ENCODE peak calls at places on chromosomes 6 and 20, in seven cellular contexts. F is HFFc6; W is IMR-90; C is HS-5; K is non-pigmented ciliary epithelial cell; D is GM03348; J is stimulated activated CD4-positive, alpha-beta T cell treated with anti-CD3 and anti-CD28 coated beads, Interleukin-4, amount 100 ng/mL, for 24 hours. H is an unnamed sample.

GRCh38 chr6:129356129-129356528 is 353.8 kb downstream of the ARHGAP18 start:
- DNase-seq in K (no peak), C (no peak), W (no peak), F (no peak), J (no peak), D (no peak), H (no peak)

GRCh38 chr6:52352239-52353008 is 9.5 kb upstream of the PAQR8 start:
- DNase-seq in J (no peak), K (peak; percentile 87), C (peak; percentile 98), F (peak; percentile 98), W (peak; percentile 98), D (peak; percentile 82), H (no peak)

GRCh38 chr20:10255846-10256245 is 37.2 kb downstream of the SNAP25 start:
- DNase-seq in W (no peak), J (no peak), C (no peak), D (no peak), F (no peak), K (no peak), H (no peak)

GRCh38 chr6:28142446-28142845 is 763 bp downstream of the ZKSCAN8 start:
- DNase-seq in F (no peak), W (peak; percentile 25), C (no peak), J (no peak), K (no peak), D (peak; percentile 40), H (no peak)

GRCh38 chr6:87630746-87631145 is 40.8 kb downstream of the ORC3 start:
- DNase-seq in J (no peak), D (no peak), F (no peak), W (no peak), K (no peak), C (no peak), H (no peak)

GRCh38 chr6:42007753-42008528 is 42.4 kb upstream of the TAF8 start:
- DNase-seq in W (no peak), J (peak; percentile 37), D (no peak), F (no peak), K (no peak), C (no peak), H (no peak)

GRCh38 chr6:31664790-31665500 is at the start of gene GPANK1:
- DNase-seq in D (peak; percentile 78), J (peak; percentile 92), F (peak; percentile 95), W (peak; percentile 94), C (peak; percentile 85), K (peak; percentile 79), H (peak; percentile 81)

GRCh38 chr20:54184920-54185626 is 11.3 kb upstream of the CYP24A1 start:
- DNase-seq in W (no peak), J (no peak), K (no peak), D (no peak), C (no peak), F (no peak), H (no peak)

GRCh38 chr6:89402776-89403175 is 9.3 kb downstream of the RRAGD start:
- DNase-seq in W (no peak), F (no peak), J (no peak), C (no peak), K (no peak), D (no peak), H (no peak)

GRCh38 chr6:26183581-26184408 is 96.6 kb downstream of the HFE start:
- DNase-seq in K (no peak), D (peak; percentile 78), W (peak; percentile 92), F (peak; percentile 43), J (peak; percentile 58), C (no peak), H (peak; percentile 84)

GRCh38 chr6:6863957-6864639 is 243.7 kb upstream of the RREB1 start:
- DNase-seq in F (no peak), C (no peak), K (no peak), W (no peak), J (no peak), D (no peak), H (no peak)

GRCh38 chr20:53718142-53718481 is 124.5 kb upstream of the ZNF217 start:
- DNase-seq in W (no peak), F (no peak), J (no peak), C (no peak), K (no peak), D (no peak), H (no peak)

GRCh38 chr6:18166314-18167007 is 11.2 kb downstream of the KDM1B start:
- DNase-seq in J (no peak), F (peak; percentile 9), K (no peak), W (peak; percentile 60), C (no peak), D (no peak), H (no peak)

GRCh38 chr6:75855047-75855446 is 106.0 kb downstream of the MYO6 start:
- DNase-seq in F (peak; percentile 54), K (peak; percentile 36), D (peak; percentile 44), W (peak; percentile 77), J (peak; percentile 4), C (no peak), H (no peak)

GRCh38 chr20:47205577-47206123 is 150.8 kb downstream of the ZMYND8 start:
- DNase-seq in K (peak; percentile 27), W (peak; percentile 79), F (peak; percentile 82), C (peak; percentile 78), D (peak; percentile 93), J (no peak), H (peak; percentile 66)

GRCh38 chr6:53811082-53811481 is 16.3 kb downstream of the LRRC1 start:
- DNase-seq in D (peak; percentile 66), J (no peak), K (no peak), F (no peak), W (no peak), C (no peak), H (no peak)